ENCODE peak calls at places on chromosomes 3 and 15, in seven cellular contexts. O is A549, L is neural progenitor cell, W is IMR-90, C is GM23338, R is hepatocyte, K is osteoblast. I is an unnamed sample.

GRCh38 chr3:90062018-90062417 is 954.6 kb downstream of the EPHA3 start:
- DNase-seq in O (no peak), L (no peak), W (peak; percentile 2), C (no peak), R (peak; percentile 10), K (no peak), I (no peak)

GRCh38 chr3:136106101-136106500 is 90.0 kb downstream of the MSL2 start:
- DNase-seq in O (no peak), L (no peak), W (no peak), C (no peak), R (no peak), K (peak; percentile 6), I (no peak)

GRCh38 chr3:133837487-133838295 is 32.1 kb downstream of the SRPRB start:
- DNase-seq in O (no peak), L (no peak), W (no peak), C (no peak), R (no peak), K (peak; percentile 34), I (no peak)

GRCh38 chr3:171967137-171967783 is 72.1 kb upstream of the FNDC3B start:
- DNase-seq in O (peak; percentile 74), L (no peak), W (peak; percentile 90), C (no peak), R (peak; percentile 41), K (peak; percentile 91), I (no peak)

GRCh38 chr15:85382942-85383341 is 2.5 kb downstream of the AKAP13 start:
- DNase-seq in O (no peak), L (no peak), W (no peak), C (no peak), R (no peak), K (no peak), I (no peak)

GRCh38 chr3:105827959-105828358 is 40.9 kb downstream of the CBLB start:
- DNase-seq in O (peak; percentile 49), L (no peak), W (peak; percentile 90), C (peak; percentile 54), R (peak; percentile 55), K (no peak), I (peak; percentile 42)

GRCh38 chr15:35690698-35691116 is 144.7 kb upstream of the DPH6 start:
- DNase-seq in O (no peak), L (no peak), W (peak; percentile 82), C (no peak), R (peak; percentile 38), K (no peak), I (no peak)

GRCh38 chr3:87390821-87391220 is 114.4 kb upstream of the POU1F1 start:
- DNase-seq in O (no peak), L (no peak), W (no peak), C (no peak), R (no peak), K (no peak), I (no peak)

GRCh38 chr3:117059054-117059989 is 349.7 kb downstream of the TUSC7 start:
- DNase-seq in O (peak; percentile 3), L (peak; percentile 57), W (peak; percentile 46), C (peak; percentile 85), R (peak; percentile 63), K (no peak), I (no peak)

GRCh38 chr3:135134717-135135116 is 339.7 kb downstream of the EPHB1 start:
- DNase-seq in O (no peak), L (no peak), W (no peak), C (no peak), R (no peak), K (no peak), I (no peak)

GRCh38 chr15:33068007-33068441 is 126.5 kb downstream of the FMN1 start:
- DNase-seq in O (peak; percentile 72), L (peak; percentile 28), W (no peak), C (peak; percentile 57), R (peak; percentile 28), K (peak; percentile 58), I (no peak)

GRCh38 chr3:73954506-73954905 is 329.8 kb upstream of the PDZRN3 start:
- DNase-seq in O (no peak), L (peak; percentile 18), W (no peak), C (peak; percentile 34), R (no peak), K (no peak), I (no peak)

GRCh38 chr3:100400424-100400781 is 486 bp downstream of the TOMM70 start:
- DNase-seq in O (no peak), L (no peak), W (peak; percentile 17), C (peak; percentile 28), R (peak; percentile 42), K (peak; percentile 69), I (no peak)

GRCh38 chr3:155106059-155106458 is 25.9 kb downstream of the MME start:
- DNase-seq in O (no peak), L (no peak), W (peak; percentile 52), C (no peak), R (no peak), K (no peak), I (no peak)

GRCh38 chr3:37492977-37493471 is 318.6 kb upstream of the LRRFIP2 start:
- DNase-seq in O (no peak), L (no peak), W (no peak), C (no peak), R (no peak), K (no peak), I (no peak)

GRCh38 chr15:85667491-85668424 is 127.0 kb downstream of the KLHL25 start:
- DNase-seq in O (peak; percentile 80), L (no peak), W (peak; percentile 99), C (no peak), R (peak; percentile 85), K (peak; percentile 75), I (peak; percentile 45)

GRCh38 chr3:15261274-15261673 is 55.2 kb downstream of the CAPN7 start:
- DNase-seq in O (no peak), L (no peak), W (no peak), C (no peak), R (no peak), K (no peak), I (no peak)

GRCh38 chr3:38721207-38721772 is 71.8 kb upstream of the SCN5A start:
- DNase-seq in O (no peak), L (no peak), W (no peak), C (peak; percentile 31), R (no peak), K (no peak), I (no peak)

GRCh38 chr3:31035681-31036080 is 141.2 kb upstream of the GADL1 start:
- DNase-seq in O (no peak), L (no peak), W (peak; percentile 18), C (no peak), R (no peak), K (no peak), I (no peak)

GRCh38 chr3:41488501-41488900 is 289.2 kb downstream of the CTNNB1 start:
- DNase-seq in O (no peak), L (no peak), W (no peak), C (no peak), R (no peak), K (no peak), I (no peak)

GRCh38 chr15:68765602-68766368 is 54.9 kb downstream of the ANP32A start:
- DNase-seq in O (no peak), L (no peak), W (no peak), C (no peak), R (no peak), K (no peak), I (no peak)

GRCh38 chr3:170321326-170322034 is 36.0 kb upstream of the SKIL start:
- DNase-seq in O (no peak), L (no peak), W (no peak), C (no peak), R (no peak), K (no peak), I (no peak)

GRCh38 chr15:71333839-71334238 is 218.6 kb downstream of the THSD4 start:
- DNase-seq in O (no peak), L (no peak), W (peak; percentile 91), C (no peak), R (no peak), K (peak; percentile 76), I (no peak)

DNA sequence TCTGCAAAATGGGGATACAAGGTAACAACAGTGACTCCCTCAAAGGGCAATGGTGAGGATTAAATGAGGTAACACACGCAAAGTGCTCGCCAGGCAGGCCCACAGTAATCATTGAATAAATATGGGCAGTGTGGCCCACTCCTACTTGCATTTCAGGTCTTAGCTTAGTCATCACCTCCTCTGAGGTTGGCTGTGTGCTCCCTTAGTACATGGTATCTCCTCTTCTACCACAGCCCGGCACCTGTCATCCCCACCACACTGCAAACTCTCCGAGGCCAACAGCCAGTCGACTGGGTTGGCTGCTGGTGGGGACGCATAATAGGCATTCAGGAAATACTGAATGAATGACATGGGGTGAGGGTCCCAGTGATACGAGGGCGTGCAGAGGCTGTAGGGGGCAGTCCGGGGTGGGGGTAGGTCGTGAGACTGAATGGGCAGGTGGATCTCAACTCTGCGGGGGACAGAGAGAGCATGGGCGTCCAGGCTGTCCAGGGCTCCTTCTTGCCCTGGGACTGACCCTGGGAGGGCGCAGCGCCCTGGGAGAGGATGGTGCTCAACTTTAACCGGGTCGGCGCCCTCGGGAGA is 375 bp upstream of the MYZAP start:
- DNase-seq in O (no peak), L (no peak), W (no peak), C (peak; percentile 65), R (no peak), K (no peak), I (no peak)
- H3K4me1 ChIP-seq in O (peaks cover 4% of the 10 kb centered on the region), L (no peaks in the 10 kb centered on the region), W (no peaks in the 10 kb centered on the region), C (peaks cover 8% of the 10 kb centered on the region), R (peaks cover 20% of the 10 kb centered on the region), K (peaks cover 3% of the 10 kb centered on the region), I (peaks cover 31% of the 10 kb centered on the region)

GRCh38 chr3:111548756-111549155 is 6.8 kb downstream of the CD96 start:
- DNase-seq in O (no peak), L (no peak), W (no peak), C (no peak), R (no peak), K (no peak), I (no peak)
- H3K4me2 ChIP-seq in O (peak overlapping the region; percentile 22), L (no peak overlapping the region), W (no peak overlapping the region), C (no peak overlapping the region), R (no peak overlapping the region), K (no peak overlapping the region), I (no peak overlapping the region)

DNA sequence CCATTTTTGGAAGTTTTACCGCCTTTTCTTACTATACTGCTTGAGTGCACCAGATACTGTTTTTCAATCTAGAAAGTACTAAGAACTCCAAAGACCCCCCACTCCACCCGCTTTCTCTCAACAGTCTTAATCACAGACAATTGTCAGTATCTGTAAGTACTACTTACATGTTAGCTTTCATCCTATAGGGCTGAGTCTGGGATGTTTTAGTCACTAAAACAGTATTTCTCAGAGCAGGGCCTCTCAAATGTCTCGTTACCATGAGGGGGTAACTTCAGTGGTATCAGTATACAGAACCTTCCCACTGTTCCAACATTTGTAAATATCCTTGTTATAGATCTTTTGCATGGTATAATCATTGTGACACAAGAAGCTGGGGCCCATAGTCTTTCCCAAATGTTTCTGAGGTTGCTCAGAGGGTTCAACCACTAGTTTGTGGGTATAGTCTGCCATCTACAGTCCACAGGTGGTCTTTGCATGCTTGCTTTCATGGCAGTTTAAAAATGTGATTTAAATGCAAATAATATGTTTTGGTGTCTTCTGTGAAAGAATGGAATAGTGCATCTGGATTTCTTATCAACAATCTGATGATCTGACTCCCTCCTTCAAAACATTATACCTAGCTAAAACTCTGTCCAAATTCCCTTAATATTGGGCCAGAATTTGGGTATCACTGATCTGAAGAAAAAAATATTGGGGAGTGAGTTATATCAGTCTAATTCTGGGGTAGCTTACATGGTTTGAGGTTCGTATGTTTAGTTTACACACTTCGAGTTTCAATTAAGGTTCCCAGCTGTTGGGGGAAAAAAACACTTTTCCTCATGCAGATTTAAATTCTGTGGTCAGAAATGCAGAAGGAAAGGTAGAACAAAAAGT is 18.0 kb upstream of the DNAJC13 start:
- DNase-seq in O (peak; percentile 34), L (peak; percentile 78), W (peak; percentile 68), C (peak; percentile 82), R (peak; percentile 68), K (peak; percentile 87), I (no peak)
- TF ChIP-seq CTCF in O (peak; percentile 73), L (peak; percentile 95), W (peak; percentile 93), C (peak; percentile 97), R (peak; percentile 96), K (peak; percentile 89), I (peak; percentile 81)

GRCh38 chr3:50608278-50608677 is 3.3 kb downstream of the CISH start:
- DNase-seq in O (no peak), L (no peak), W (no peak), C (no peak), R (no peak), K (peak; percentile 31), I (no peak)
- H3K4me1 ChIP-seq in O (peaks cover 25% of the 10 kb centered on the region), L (peaks cover 14% of the 10 kb centered on the region), W (peaks cover 4% of the 10 kb centered on the region), C (peaks cover 8% of the 10 kb centered on the region), R (peaks cover 23% of the 10 kb centered on the region), K (peaks cover 15% of the 10 kb centered on the region), I (peaks cover 42% of the 10 kb centered on the region)

I was measured in keratinocyte.